ENCODE peak calls at places on chromosome 21, in seven cellular contexts. One of them, this sample, is unnamed. For H3K27me3, the result is how much of the 10 kb centered on the place peaks cover.

GRCh38 chr21:15967661-15968060 is 237.9 kb downstream of the USP25 start:
- DNase-seq in right cardiac atrium: no peak
- DNase-seq in cardiac muscle cell: no peak
- DNase-seq in neuronal stem cell: no peak
- DNase-seq in K562: no peak
- DNase-seq in AG04450: no peak
- DNase-seq in vagina: no peak
- DNase-seq in this sample: no peak

GRCh38 chr21:25506887-25507286 is 100.4 kb downstream of the MRPL39 start:
- DNase-seq in right cardiac atrium: no peak
- DNase-seq in cardiac muscle cell: no peak
- DNase-seq in neuronal stem cell: no peak
- DNase-seq in K562: no peak
- DNase-seq in AG04450: peak
- DNase-seq in vagina: no peak
- DNase-seq in this sample: no peak

GRCh38 chr21:28856588-28857250 is 136.0 kb downstream of the LTN1 start:
- DNase-seq in right cardiac atrium: peak
- DNase-seq in cardiac muscle cell: peak
- DNase-seq in neuronal stem cell: peak
- DNase-seq in K562: no peak
- DNase-seq in AG04450: no peak
- DNase-seq in vagina: no peak
- DNase-seq in this sample: no peak

GRCh38 chr21:21137986-21138385 is 139.8 kb downstream of the NCAM2 start:
- DNase-seq in right cardiac atrium: no peak
- DNase-seq in cardiac muscle cell: no peak
- DNase-seq in neuronal stem cell: no peak
- DNase-seq in K562: no peak
- DNase-seq in AG04450: peak
- DNase-seq in vagina: no peak
- DNase-seq in this sample: no peak

GRCh38 chr21:43591468-43592050 is 67.7 kb downstream of the HSF2BP start:
- DNase-seq in right cardiac atrium: no peak
- DNase-seq in cardiac muscle cell: no peak
- DNase-seq in neuronal stem cell: no peak
- DNase-seq in K562: no peak
- DNase-seq in AG04450: no peak
- DNase-seq in vagina: no peak
- DNase-seq in this sample: no peak

GRCh38 chr21:28392436-28392835 is 600.2 kb downstream of the LTN1 start:
- DNase-seq in right cardiac atrium: no peak
- DNase-seq in cardiac muscle cell: no peak
- DNase-seq in neuronal stem cell: no peak
- DNase-seq in K562: no peak
- DNase-seq in AG04450: no peak
- DNase-seq in vagina: no peak
- DNase-seq in this sample: no peak

GRCh38 chr21:45981641-45982255 is at the start of gene COL6A1:
- DNase-seq in right cardiac atrium: peak
- DNase-seq in cardiac muscle cell: peak
- DNase-seq in neuronal stem cell: peak
- DNase-seq in K562: peak
- DNase-seq in AG04450: no peak
- DNase-seq in vagina: no peak
- DNase-seq in this sample: peak

GRCh38 chr21:25568230-25568629 is 39.1 kb downstream of the MRPL39 start:
- DNase-seq in right cardiac atrium: peak
- DNase-seq in cardiac muscle cell: peak
- DNase-seq in neuronal stem cell: no peak
- DNase-seq in K562: no peak
- DNase-seq in AG04450: peak
- DNase-seq in vagina: no peak
- DNase-seq in this sample: peak

GRCh38 chr21:31088196-31088751 is 50.0 kb upstream of the KRTAP19-8 start:
- DNase-seq in right cardiac atrium: no peak
- DNase-seq in cardiac muscle cell: no peak
- DNase-seq in neuronal stem cell: no peak
- DNase-seq in K562: no peak
- DNase-seq in AG04450: no peak
- DNase-seq in vagina: no peak
- DNase-seq in this sample: no peak

GRCh38 chr21:30439975-30440374 is at the start of gene KRTAP15-1:
- DNase-seq in right cardiac atrium: no peak
- DNase-seq in cardiac muscle cell: no peak
- DNase-seq in neuronal stem cell: no peak
- DNase-seq in K562: no peak
- DNase-seq in AG04450: no peak
- DNase-seq in vagina: no peak
- DNase-seq in this sample: no peak

GRCh38 chr21:31201548-31201947 is 142.5 kb downstream of the TIAM1 start:
- DNase-seq in right cardiac atrium: peak
- DNase-seq in cardiac muscle cell: no peak
- DNase-seq in neuronal stem cell: no peak
- DNase-seq in K562: no peak
- DNase-seq in AG04450: no peak
- DNase-seq in vagina: no peak
- DNase-seq in this sample: no peak

GRCh38 chr21:31176080-31176551 is 137.8 kb upstream of the KRTAP19-8 start:
- DNase-seq in right cardiac atrium: no peak
- DNase-seq in cardiac muscle cell: no peak
- DNase-seq in neuronal stem cell: no peak
- DNase-seq in K562: no peak
- DNase-seq in AG04450: no peak
- DNase-seq in vagina: no peak
- DNase-seq in this sample: no peak

GRCh38 chr21:38308010-38308784 is 51.4 kb downstream of the KCNJ15 start:
- DNase-seq in right cardiac atrium: peak
- DNase-seq in cardiac muscle cell: no peak
- DNase-seq in neuronal stem cell: no peak
- DNase-seq in K562: no peak
- DNase-seq in AG04450: no peak
- DNase-seq in vagina: no peak
- DNase-seq in this sample: no peak

GRCh38 chr21:45874716-45875415 is 106.7 kb upstream of the COL6A1 start:
- DNase-seq in right cardiac atrium: peak
- DNase-seq in cardiac muscle cell: no peak
- DNase-seq in neuronal stem cell: no peak
- DNase-seq in K562: no peak
- DNase-seq in AG04450: peak
- DNase-seq in vagina: no peak
- DNase-seq in this sample: peak

GRCh38 chr21:40299441-40299840 is 432.2 kb downstream of the PCP4 start:
- DNase-seq in right cardiac atrium: no peak
- DNase-seq in cardiac muscle cell: no peak
- DNase-seq in neuronal stem cell: no peak
- DNase-seq in K562: no peak
- DNase-seq in AG04450: no peak
- DNase-seq in vagina: no peak
- DNase-seq in this sample: no peak

GRCh38 chr21:44666401-44667320 is at the start of gene KRTAP12-2:
- DNase-seq in right cardiac atrium: peak
- DNase-seq in cardiac muscle cell: no peak
- DNase-seq in neuronal stem cell: no peak
- DNase-seq in K562: no peak
- DNase-seq in AG04450: no peak
- DNase-seq in vagina: peak
- DNase-seq in this sample: no peak

GRCh38 chr21:31395268-31395667 is 51.2 kb upstream of the TIAM1 start:
- DNase-seq in right cardiac atrium: no peak
- DNase-seq in cardiac muscle cell: no peak
- DNase-seq in neuronal stem cell: no peak
- DNase-seq in K562: no peak
- DNase-seq in AG04450: no peak
- DNase-seq in vagina: no peak
- DNase-seq in this sample: no peak

GRCh38 chr21:45336870-45337269 is 49.2 kb upstream of the POFUT2 start:
- DNase-seq in right cardiac atrium: peak
- DNase-seq in cardiac muscle cell: no peak
- DNase-seq in neuronal stem cell: no peak
- DNase-seq in K562: no peak
- DNase-seq in AG04450: no peak
- DNase-seq in vagina: no peak
- DNase-seq in this sample: peak

GRCh38 chr21:40053007-40053406 is 185.8 kb downstream of the PCP4 start:
- DNase-seq in right cardiac atrium: peak
- DNase-seq in cardiac muscle cell: no peak
- DNase-seq in neuronal stem cell: no peak
- DNase-seq in K562: no peak
- DNase-seq in AG04450: no peak
- DNase-seq in vagina: no peak
- DNase-seq in this sample: no peak

GRCh38 chr21:29264721-29265120 is 34.0 kb upstream of the BACH1 start:
- DNase-seq in right cardiac atrium: no peak
- DNase-seq in cardiac muscle cell: no peak
- DNase-seq in neuronal stem cell: no peak
- DNase-seq in K562: no peak
- DNase-seq in AG04450: no peak
- DNase-seq in vagina: no peak
- DNase-seq in this sample: no peak

GRCh38 chr21:29149771-29150425 is 19.5 kb downstream of the MAP3K7CL start:
- DNase-seq in right cardiac atrium: no peak
- DNase-seq in cardiac muscle cell: no peak
- DNase-seq in neuronal stem cell: no peak
- DNase-seq in K562: no peak
- DNase-seq in AG04450: peak
- DNase-seq in vagina: no peak
- DNase-seq in this sample: no peak

GRCh38 chr21:38333290-38334272 is 76.8 kb downstream of the KCNJ15 start:
- DNase-seq in right cardiac atrium: no peak
- DNase-seq in cardiac muscle cell: no peak
- DNase-seq in neuronal stem cell: no peak
- DNase-seq in K562: no peak
- DNase-seq in AG04450: no peak
- DNase-seq in vagina: no peak
- DNase-seq in this sample: no peak

GRCh38 chr21:44509539-44509938 is 30.5 kb downstream of the KRTAP10-1 start:
- DNase-seq in right cardiac atrium: peak
- DNase-seq in cardiac muscle cell: no peak
- DNase-seq in neuronal stem cell: no peak
- DNase-seq in K562: no peak
- DNase-seq in AG04450: no peak
- DNase-seq in vagina: no peak
- DNase-seq in this sample: peak

GRCh38 chr21:17370750-17371325 is 142.0 kb upstream of the CXADR start:
- DNase-seq in right cardiac atrium: no peak
- DNase-seq in cardiac muscle cell: no peak
- DNase-seq in neuronal stem cell: no peak
- DNase-seq in K562: no peak
- DNase-seq in AG04450: no peak
- DNase-seq in vagina: no peak
- DNase-seq in this sample: no peak

DNA sequence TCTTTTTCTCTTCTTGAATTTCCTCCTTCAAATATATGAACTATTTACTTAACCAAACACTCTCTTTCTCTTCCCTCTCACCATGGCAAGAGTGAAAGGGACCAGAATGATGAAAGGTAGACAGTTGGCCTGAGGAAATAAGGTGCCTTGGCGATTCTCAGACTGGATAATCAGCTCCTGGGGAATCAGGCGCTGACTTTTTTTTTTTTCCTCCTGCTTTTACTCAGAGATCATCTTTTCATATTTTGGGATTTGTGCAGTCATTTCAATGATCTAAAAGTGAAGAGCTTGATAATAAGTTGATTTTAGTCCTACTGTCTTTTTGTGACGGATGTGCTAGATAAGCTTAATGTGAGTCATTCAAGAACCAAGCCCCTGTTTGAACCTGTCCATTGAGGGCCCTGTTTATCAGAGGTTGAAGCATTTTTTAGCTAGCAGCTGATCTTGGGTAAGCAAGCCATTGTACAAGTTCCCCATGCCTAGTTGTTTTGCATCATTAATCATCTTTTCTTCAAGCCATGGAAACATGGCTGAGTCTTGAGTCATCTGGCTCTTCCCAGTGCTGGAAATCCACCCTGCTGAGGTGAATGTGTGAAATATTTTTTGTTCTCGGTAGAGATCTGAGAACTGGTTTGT is 40.8 kb downstream of the ITSN1 start:
- DNase-seq in right cardiac atrium: no peak
- DNase-seq in cardiac muscle cell: peak
- DNase-seq in neuronal stem cell: no peak
- DNase-seq in K562: no peak
- DNase-seq in AG04450: peak
- DNase-seq in vagina: no peak
- DNase-seq in this sample: no peak
- H3K27me3 ChIP-seq in right cardiac atrium: under half
- H3K27me3 ChIP-seq in cardiac muscle cell: under half
- H3K27me3 ChIP-seq in neuronal stem cell: under half
- H3K27me3 ChIP-seq in K562: under half
- H3K27me3 ChIP-seq in AG04450: under half
- H3K27me3 ChIP-seq in vagina: under half
- H3K27me3 ChIP-seq in this sample: under half

DNA sequence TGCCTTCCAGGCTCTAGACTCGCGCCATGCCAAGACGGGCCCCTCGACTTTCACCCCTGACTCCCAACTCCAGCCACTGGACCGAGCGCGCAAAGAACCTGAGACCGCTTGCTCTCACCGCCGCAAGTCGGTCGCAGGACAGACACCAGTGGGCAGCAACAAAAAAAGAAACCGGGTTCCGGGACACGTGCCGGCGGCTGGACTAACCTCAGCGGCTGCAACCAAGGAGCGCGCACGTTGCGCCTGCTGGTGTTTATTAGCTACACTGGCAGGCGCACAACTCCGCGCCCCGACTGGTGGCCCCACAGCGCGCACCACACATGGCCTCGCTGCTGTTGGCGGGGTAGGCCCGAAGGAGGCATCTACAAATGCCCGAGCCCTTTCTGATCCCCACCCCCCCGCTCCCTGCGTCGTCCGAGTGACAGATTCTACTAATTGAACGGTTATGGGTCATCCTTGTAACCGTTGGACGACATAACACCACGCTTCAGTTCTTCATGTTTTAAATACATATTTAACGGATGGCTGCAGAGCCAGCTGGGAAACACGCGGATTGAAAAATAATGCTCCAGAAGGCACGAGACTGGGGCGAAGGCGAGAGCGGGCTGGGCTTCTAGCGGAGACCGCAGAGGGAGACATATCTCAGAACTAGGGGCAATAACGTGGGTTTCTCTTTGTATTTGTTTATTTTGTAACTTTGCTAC is 2.0 kb upstream of the OLIG2 start:
- DNase-seq in right cardiac atrium: no peak
- DNase-seq in cardiac muscle cell: no peak
- DNase-seq in neuronal stem cell: no peak
- DNase-seq in K562: no peak
- DNase-seq in AG04450: no peak
- DNase-seq in vagina: no peak
- DNase-seq in this sample: no peak
- H3K27me3 ChIP-seq in right cardiac atrium: under half
- H3K27me3 ChIP-seq in cardiac muscle cell: half or more
- H3K27me3 ChIP-seq in neuronal stem cell: half or more
- H3K27me3 ChIP-seq in K562: half or more
- H3K27me3 ChIP-seq in AG04450: half or more
- H3K27me3 ChIP-seq in vagina: under half
- H3K27me3 ChIP-seq in this sample: half or more

GRCh38 chr21:26813426-26813998 is 31.7 kb downstream of the ADAMTS1 start:
- DNase-seq in right cardiac atrium: no peak
- DNase-seq in cardiac muscle cell: no peak
- DNase-seq in neuronal stem cell: no peak
- DNase-seq in K562: no peak
- DNase-seq in AG04450: no peak
- DNase-seq in vagina: no peak
- DNase-seq in this sample: no peak
- H3K27me3 ChIP-seq in right cardiac atrium: under half
- H3K27me3 ChIP-seq in cardiac muscle cell: under half
- H3K27me3 ChIP-seq in neuronal stem cell: under half
- H3K27me3 ChIP-seq in K562: under half
- H3K27me3 ChIP-seq in AG04450: under half
- H3K27me3 ChIP-seq in vagina: under half
- H3K27me3 ChIP-seq in this sample: under half

GRCh38 chr21:36706482-36706852 is 7.6 kb downstream of the SIM2 start:
- DNase-seq in right cardiac atrium: no peak
- DNase-seq in cardiac muscle cell: no peak
- DNase-seq in neuronal stem cell: no peak
- DNase-seq in K562: no peak
- DNase-seq in AG04450: no peak
- DNase-seq in vagina: peak
- DNase-seq in this sample: no peak
- H3K27me3 ChIP-seq in right cardiac atrium: under half
- H3K27me3 ChIP-seq in cardiac muscle cell: half or more
- H3K27me3 ChIP-seq in neuronal stem cell: half or more
- H3K27me3 ChIP-seq in K562: half or more
- H3K27me3 ChIP-seq in AG04450: half or more
- H3K27me3 ChIP-seq in vagina: under half
- H3K27me3 ChIP-seq in this sample: half or more